ENCODE peak calls at places on chromosomes 11 and 22, in five cellular contexts. One of them, this sample, is unnamed.

GRCh38 chr11:62923634-62924411 is 2.7 kb upstream of the CHRM1 start:
- DNase-seq in anterior cingulate cortex: no peak
- DNase-seq in retina: peak; percentile 64
- DNase-seq in EH: no peak
- DNase-seq in AG08396: no peak
- DNase-seq in this sample: peak; percentile 81

GRCh38 chr11:19895776-19896175 is 183.1 kb downstream of the NAV2 start:
- DNase-seq in retina: no peak
- DNase-seq in anterior cingulate cortex: no peak
- DNase-seq in EH: no peak
- DNase-seq in AG08396: no peak
- DNase-seq in this sample: no peak

GRCh38 chr11:76657824-76658170 is 12.8 kb downstream of the LRRC32 start:
- DNase-seq in EH: no peak
- DNase-seq in retina: no peak
- DNase-seq in AG08396: no peak
- DNase-seq in anterior cingulate cortex: no peak
- DNase-seq in this sample: no peak

GRCh38 chr22:33321466-33321865 is 263.3 kb upstream of the SYN3 start:
- DNase-seq in anterior cingulate cortex: no peak
- DNase-seq in retina: no peak
- DNase-seq in AG08396: no peak
- DNase-seq in EH: no peak
- DNase-seq in this sample: no peak

GRCh38 chr11:61510178-61510979 is 1.8 kb downstream of the LRRC10B start:
- DNase-seq in EH: no peak
- DNase-seq in AG08396: no peak
- DNase-seq in anterior cingulate cortex: no peak
- DNase-seq in retina: peak; percentile 27
- DNase-seq in this sample: no peak

GRCh38 chr11:68150029-68150428 is 28.8 kb upstream of the CHKA start:
- DNase-seq in AG08396: no peak
- DNase-seq in retina: no peak
- DNase-seq in EH: no peak
- DNase-seq in anterior cingulate cortex: no peak
- DNase-seq in this sample: no peak

GRCh38 chr11:60928563-60929001 is 4.3 kb downstream of the TMEM132A start:
- DNase-seq in anterior cingulate cortex: no peak
- DNase-seq in retina: no peak
- DNase-seq in EH: no peak
- DNase-seq in AG08396: no peak
- DNase-seq in this sample: no peak

GRCh38 chr22:37639070-37639760 is at the start of gene SH3BP1:
- DNase-seq in anterior cingulate cortex: no peak
- DNase-seq in EH: peak; percentile 59
- DNase-seq in AG08396: peak; percentile 81
- DNase-seq in retina: no peak
- DNase-seq in this sample: peak; percentile 80

GRCh38 chr11:60989108-60989650 is 17.7 kb downstream of the CD6 start:
- DNase-seq in EH: no peak
- DNase-seq in AG08396: no peak
- DNase-seq in anterior cingulate cortex: no peak
- DNase-seq in retina: no peak
- DNase-seq in this sample: no peak

GRCh38 chr11:399731-400211 is 5.8 kb downstream of the PKP3 start:
- DNase-seq in AG08396: no peak
- DNase-seq in EH: peak; percentile 18
- DNase-seq in retina: no peak
- DNase-seq in anterior cingulate cortex: no peak
- DNase-seq in this sample: no peak

GRCh38 chr11:132033051-132033450 is 662.6 kb downstream of the NTM start:
- DNase-seq in retina: peak; percentile 25
- DNase-seq in EH: no peak
- DNase-seq in AG08396: no peak
- DNase-seq in anterior cingulate cortex: no peak
- DNase-seq in this sample: no peak

GRCh38 chr22:19723990-19724827 is 870 bp downstream of the GP1BB start:
- DNase-seq in retina: peak; percentile 63
- DNase-seq in AG08396: no peak
- DNase-seq in EH: no peak
- DNase-seq in anterior cingulate cortex: no peak
- DNase-seq in this sample: peak; percentile 93

GRCh38 chr11:67435727-67436458 is 1.6 kb downstream of the PTPRCAP start:
- DNase-seq in AG08396: no peak
- DNase-seq in anterior cingulate cortex: no peak
- DNase-seq in retina: no peak
- DNase-seq in EH: no peak
- DNase-seq in this sample: no peak

GRCh38 chr11:109799604-109800003 is 293.6 kb upstream of the ZC3H12C start:
- DNase-seq in retina: no peak
- DNase-seq in AG08396: no peak
- DNase-seq in EH: no peak
- DNase-seq in anterior cingulate cortex: no peak
- DNase-seq in this sample: no peak

GRCh38 chr11:67240575-67241389 is 25.5 kb upstream of the GRK2 start:
- DNase-seq in retina: peak; percentile 67
- DNase-seq in EH: peak; percentile 83
- DNase-seq in anterior cingulate cortex: no peak
- DNase-seq in AG08396: peak; percentile 65
- DNase-seq in this sample: peak; percentile 68

This sample was measured in neural progenitor cell.